ENCODE peak calls at places on chromosome 9, in nine cellular contexts. One of them, this sample, is unnamed.

GRCh38 chr9:94011134-94011533 is 56.0 kb upstream of the BARX1 start:
- DNase-seq in BE2C: no peak
- DNase-seq in GM04503: no peak
- DNase-seq in stimulated activated CD4-positive, alpha-beta T cell treated with anti-CD3 and anti-CD28 coated beads, Interleukin-12 subunit alpha, Interleukin-12 subunit beta, amount 100 ng/mL, for 4 hours: no peak
- DNase-seq in amniotic epithelial cell: peak; percentile 34
- DNase-seq in myocyte: peak; percentile 41
- DNase-seq in germinal center: no peak
- DNase-seq in HAP-1: no peak
- DNase-seq in T-helper 1 cell: no peak
- DNase-seq in this sample: no peak

GRCh38 chr9:131685753-131686706 is 53.8 kb downstream of the RAPGEF1 start:
- DNase-seq in BE2C: no peak
- DNase-seq in GM04503: no peak
- DNase-seq in stimulated activated CD4-positive, alpha-beta T cell treated with anti-CD3 and anti-CD28 coated beads, Interleukin-12 subunit alpha, Interleukin-12 subunit beta, amount 100 ng/mL, for 4 hours: no peak
- DNase-seq in amniotic epithelial cell: no peak
- DNase-seq in myocyte: no peak
- DNase-seq in germinal center: peak; percentile 64
- DNase-seq in HAP-1: no peak
- DNase-seq in T-helper 1 cell: no peak
- DNase-seq in this sample: no peak

GRCh38 chr9:110007477-110008270 is 200.3 kb downstream of the C9orf152 start:
- DNase-seq in BE2C: no peak
- DNase-seq in GM04503: no peak
- DNase-seq in stimulated activated CD4-positive, alpha-beta T cell treated with anti-CD3 and anti-CD28 coated beads, Interleukin-12 subunit alpha, Interleukin-12 subunit beta, amount 100 ng/mL, for 4 hours: no peak
- DNase-seq in amniotic epithelial cell: no peak
- DNase-seq in myocyte: no peak
- DNase-seq in germinal center: no peak
- DNase-seq in HAP-1: no peak
- DNase-seq in T-helper 1 cell: no peak
- DNase-seq in this sample: no peak

GRCh38 chr9:8895498-8896224 is 1096.1 kb upstream of the DMAC1 start:
- DNase-seq in BE2C: no peak
- DNase-seq in GM04503: no peak
- DNase-seq in stimulated activated CD4-positive, alpha-beta T cell treated with anti-CD3 and anti-CD28 coated beads, Interleukin-12 subunit alpha, Interleukin-12 subunit beta, amount 100 ng/mL, for 4 hours: no peak
- DNase-seq in amniotic epithelial cell: peak; percentile 13
- DNase-seq in myocyte: no peak
- DNase-seq in germinal center: no peak
- DNase-seq in HAP-1: peak; percentile 67
- DNase-seq in T-helper 1 cell: no peak
- DNase-seq in this sample: no peak

GRCh38 chr9:35611230-35611797 is 6.3 kb downstream of the TESK1 start:
- DNase-seq in BE2C: peak; percentile 54
- DNase-seq in GM04503: no peak
- DNase-seq in stimulated activated CD4-positive, alpha-beta T cell treated with anti-CD3 and anti-CD28 coated beads, Interleukin-12 subunit alpha, Interleukin-12 subunit beta, amount 100 ng/mL, for 4 hours: peak; percentile 50
- DNase-seq in amniotic epithelial cell: peak; percentile 50
- DNase-seq in myocyte: peak; percentile 57
- DNase-seq in germinal center: peak; percentile 63
- DNase-seq in HAP-1: peak; percentile 22
- DNase-seq in T-helper 1 cell: peak; percentile 47
- DNase-seq in this sample: no peak

GRCh38 chr9:93082841-93083411 is 13.1 kb upstream of the CARD19 start:
- DNase-seq in BE2C: no peak
- DNase-seq in GM04503: no peak
- DNase-seq in stimulated activated CD4-positive, alpha-beta T cell treated with anti-CD3 and anti-CD28 coated beads, Interleukin-12 subunit alpha, Interleukin-12 subunit beta, amount 100 ng/mL, for 4 hours: no peak
- DNase-seq in amniotic epithelial cell: no peak
- DNase-seq in myocyte: no peak
- DNase-seq in germinal center: no peak
- DNase-seq in HAP-1: no peak
- DNase-seq in T-helper 1 cell: no peak
- DNase-seq in this sample: no peak

GRCh38 chr9:130283514-130284248 is 18.1 kb downstream of the HMCN2 start:
- DNase-seq in BE2C: peak; percentile 48
- DNase-seq in GM04503: no peak
- DNase-seq in stimulated activated CD4-positive, alpha-beta T cell treated with anti-CD3 and anti-CD28 coated beads, Interleukin-12 subunit alpha, Interleukin-12 subunit beta, amount 100 ng/mL, for 4 hours: no peak
- DNase-seq in amniotic epithelial cell: no peak
- DNase-seq in myocyte: no peak
- DNase-seq in germinal center: no peak
- DNase-seq in HAP-1: no peak
- DNase-seq in T-helper 1 cell: no peak
- DNase-seq in this sample: no peak

GRCh38 chr9:90783552-90783951 is 18.1 kb upstream of the SYK start:
- DNase-seq in BE2C: no peak
- DNase-seq in GM04503: no peak
- DNase-seq in stimulated activated CD4-positive, alpha-beta T cell treated with anti-CD3 and anti-CD28 coated beads, Interleukin-12 subunit alpha, Interleukin-12 subunit beta, amount 100 ng/mL, for 4 hours: no peak
- DNase-seq in amniotic epithelial cell: no peak
- DNase-seq in myocyte: no peak
- DNase-seq in germinal center: no peak
- DNase-seq in HAP-1: no peak
- DNase-seq in T-helper 1 cell: no peak
- DNase-seq in this sample: no peak

GRCh38 chr9:90167920-90168319 is 474.7 kb downstream of the DIRAS2 start:
- DNase-seq in BE2C: no peak
- DNase-seq in GM04503: no peak
- DNase-seq in stimulated activated CD4-positive, alpha-beta T cell treated with anti-CD3 and anti-CD28 coated beads, Interleukin-12 subunit alpha, Interleukin-12 subunit beta, amount 100 ng/mL, for 4 hours: no peak
- DNase-seq in amniotic epithelial cell: no peak
- DNase-seq in myocyte: no peak
- DNase-seq in germinal center: no peak
- DNase-seq in HAP-1: no peak
- DNase-seq in T-helper 1 cell: no peak
- DNase-seq in this sample: no peak

This sample was measured in BJ.